ENCODE peak calls at places on chromosome 10, in six cellular contexts. K is NCI-H1105; S is GF-D8; B is esophagus squamous epithelium; N is activated CD8-positive, alpha-beta memory T cell treated with anti-CD3 and anti-CD28 coated beads for 1 hour; P is left cardiac atrium. M is an unnamed sample.

GRCh38 chr10:48890904-48891839 is 48.5 kb downstream of the LRRC18 start:
- DNase-seq in K (no peak), P (no peak), B (no peak), N (no peak), S (no peak), M (no peak)

GRCh38 chr10:124207391-124207790 is 114.0 kb upstream of the CHST15 start:
- DNase-seq in K (no peak), S (no peak), B (no peak), P (no peak), N (no peak), M (no peak)

GRCh38 chr10:114634607-114634974 is 23.5 kb downstream of the ABLIM1 start:
- DNase-seq in K (no peak), B (no peak), S (no peak), P (peak), N (no peak), M (no peak)

GRCh38 chr10:74292871-74293427 is 141.9 kb downstream of the ADK start:
- DNase-seq in S (no peak), K (peak), P (no peak), N (no peak), B (no peak), M (no peak)

GRCh38 chr10:13219685-13220670 is 14.2 kb downstream of the UCMA start:
- DNase-seq in P (no peak), K (no peak), S (no peak), N (no peak), B (no peak), M (no peak)

GRCh38 chr10:6321880-6322279 is 119.1 kb downstream of the PFKFB3 start:
- DNase-seq in B (no peak), N (no peak), S (no peak), K (no peak), P (no peak), M (no peak)

GRCh38 chr10:80658068-80658467 is 120.4 kb downstream of the SH2D4B start:
- DNase-seq in N (no peak), S (no peak), B (no peak), K (no peak), P (no peak), M (no peak)

GRCh38 chr10:91759581-91759986 is 38.6 kb upstream of the TNKS2 start:
- DNase-seq in P (no peak), K (no peak), N (no peak), B (no peak), S (no peak), M (no peak)

GRCh38 chr10:29007748-29008610 is 280.9 kb upstream of the LYZL1 start:
- DNase-seq in S (no peak), P (peak), K (no peak), N (no peak), B (no peak), M (no peak)